ENCODE peak calls at places on chromosomes 4 and X, in nine cellular contexts. One of them, this sample, is unnamed. For H3K4me1, the result is how much of the 10 kb centered on the place peaks cover.

GRCh38 chrX:39777623-39778025 is 320.1 kb downstream of the BCOR start:
- DNase-seq in sigmoid colon: no peak
- DNase-seq in HepG2: no peak
- DNase-seq in A549: no peak
- DNase-seq in IMR-90: no peak
- DNase-seq in heart left ventricle: no peak
- DNase-seq in testis: no peak
- DNase-seq in breast epithelium: no peak
- DNase-seq in body of pancreas: no peak
- DNase-seq in this sample: no peak

GRCh38 chr4:142021181-142021580 is 384.8 kb downstream of the IL15 start:
- DNase-seq in sigmoid colon: no peak
- DNase-seq in HepG2: no peak
- DNase-seq in A549: no peak
- DNase-seq in IMR-90: no peak
- DNase-seq in heart left ventricle: no peak
- DNase-seq in testis: no peak
- DNase-seq in breast epithelium: no peak
- DNase-seq in body of pancreas: no peak
- DNase-seq in this sample: no peak

GRCh38 chr4:111960241-111960667 is 185.0 kb upstream of the FAM241A start:
- DNase-seq in sigmoid colon: no peak
- DNase-seq in HepG2: no peak
- DNase-seq in A549: peak
- DNase-seq in IMR-90: no peak
- DNase-seq in heart left ventricle: no peak
- DNase-seq in testis: no peak
- DNase-seq in breast epithelium: no peak
- DNase-seq in body of pancreas: no peak
- DNase-seq in this sample: no peak

GRCh38 chr4:80253510-80253909 is 13.0 kb upstream of the FGF5 start:
- DNase-seq in sigmoid colon: no peak
- DNase-seq in HepG2: no peak
- DNase-seq in A549: no peak
- DNase-seq in IMR-90: no peak
- DNase-seq in heart left ventricle: no peak
- DNase-seq in testis: no peak
- DNase-seq in breast epithelium: no peak
- DNase-seq in body of pancreas: no peak
- DNase-seq in this sample: no peak

GRCh38 chr4:181018472-181018871 is 1224.7 kb upstream of the TENM3 start:
- DNase-seq in sigmoid colon: no peak
- DNase-seq in HepG2: no peak
- DNase-seq in A549: no peak
- DNase-seq in IMR-90: no peak
- DNase-seq in heart left ventricle: no peak
- DNase-seq in testis: no peak
- DNase-seq in breast epithelium: no peak
- DNase-seq in body of pancreas: no peak
- DNase-seq in this sample: no peak

GRCh38 chr4:40915318-40916217 is 165.8 kb downstream of the NSUN7 start:
- DNase-seq in sigmoid colon: peak
- DNase-seq in HepG2: no peak
- DNase-seq in A549: no peak
- DNase-seq in IMR-90: peak
- DNase-seq in heart left ventricle: no peak
- DNase-seq in testis: no peak
- DNase-seq in breast epithelium: no peak
- DNase-seq in body of pancreas: no peak
- DNase-seq in this sample: no peak

GRCh38 chrX:28576117-28576516 is 11.1 kb upstream of the IL1RAPL1 start:
- DNase-seq in sigmoid colon: no peak
- DNase-seq in HepG2: no peak
- DNase-seq in A549: no peak
- DNase-seq in IMR-90: no peak
- DNase-seq in heart left ventricle: no peak
- DNase-seq in testis: no peak
- DNase-seq in breast epithelium: no peak
- DNase-seq in body of pancreas: no peak
- DNase-seq in this sample: no peak

GRCh38 chrX:283115-283845 is 2.1 kb downstream of the PLCXD1 start:
- DNase-seq in sigmoid colon: peak
- DNase-seq in HepG2: no peak
- DNase-seq in A549: peak
- DNase-seq in IMR-90: peak
- DNase-seq in heart left ventricle: peak
- DNase-seq in testis: peak
- DNase-seq in breast epithelium: peak
- DNase-seq in body of pancreas: peak
- DNase-seq in this sample: peak

GRCh38 chr4:140330311-140330900 is 43.0 kb upstream of the SCOC start:
- DNase-seq in sigmoid colon: no peak
- DNase-seq in HepG2: peak
- DNase-seq in A549: peak
- DNase-seq in IMR-90: peak
- DNase-seq in heart left ventricle: no peak
- DNase-seq in testis: no peak
- DNase-seq in breast epithelium: no peak
- DNase-seq in body of pancreas: no peak
- DNase-seq in this sample: no peak

GRCh38 chr4:150769845-150770244 is 187.9 kb downstream of the MAB21L2 start:
- DNase-seq in sigmoid colon: no peak
- DNase-seq in HepG2: no peak
- DNase-seq in A549: no peak
- DNase-seq in IMR-90: no peak
- DNase-seq in heart left ventricle: no peak
- DNase-seq in testis: no peak
- DNase-seq in breast epithelium: no peak
- DNase-seq in body of pancreas: no peak
- DNase-seq in this sample: no peak

GRCh38 chr4:73609688-73610087 is 10.5 kb downstream of the RASSF6 start:
- DNase-seq in sigmoid colon: no peak
- DNase-seq in HepG2: peak
- DNase-seq in A549: peak
- DNase-seq in IMR-90: peak
- DNase-seq in heart left ventricle: no peak
- DNase-seq in testis: no peak
- DNase-seq in breast epithelium: no peak
- DNase-seq in body of pancreas: no peak
- DNase-seq in this sample: no peak

GRCh38 chr4:121669163-121669550 is 27.6 kb downstream of the ANXA5 start:
- DNase-seq in sigmoid colon: no peak
- DNase-seq in HepG2: no peak
- DNase-seq in A549: no peak
- DNase-seq in IMR-90: peak
- DNase-seq in heart left ventricle: no peak
- DNase-seq in testis: no peak
- DNase-seq in breast epithelium: no peak
- DNase-seq in body of pancreas: no peak
- DNase-seq in this sample: no peak

DNA sequence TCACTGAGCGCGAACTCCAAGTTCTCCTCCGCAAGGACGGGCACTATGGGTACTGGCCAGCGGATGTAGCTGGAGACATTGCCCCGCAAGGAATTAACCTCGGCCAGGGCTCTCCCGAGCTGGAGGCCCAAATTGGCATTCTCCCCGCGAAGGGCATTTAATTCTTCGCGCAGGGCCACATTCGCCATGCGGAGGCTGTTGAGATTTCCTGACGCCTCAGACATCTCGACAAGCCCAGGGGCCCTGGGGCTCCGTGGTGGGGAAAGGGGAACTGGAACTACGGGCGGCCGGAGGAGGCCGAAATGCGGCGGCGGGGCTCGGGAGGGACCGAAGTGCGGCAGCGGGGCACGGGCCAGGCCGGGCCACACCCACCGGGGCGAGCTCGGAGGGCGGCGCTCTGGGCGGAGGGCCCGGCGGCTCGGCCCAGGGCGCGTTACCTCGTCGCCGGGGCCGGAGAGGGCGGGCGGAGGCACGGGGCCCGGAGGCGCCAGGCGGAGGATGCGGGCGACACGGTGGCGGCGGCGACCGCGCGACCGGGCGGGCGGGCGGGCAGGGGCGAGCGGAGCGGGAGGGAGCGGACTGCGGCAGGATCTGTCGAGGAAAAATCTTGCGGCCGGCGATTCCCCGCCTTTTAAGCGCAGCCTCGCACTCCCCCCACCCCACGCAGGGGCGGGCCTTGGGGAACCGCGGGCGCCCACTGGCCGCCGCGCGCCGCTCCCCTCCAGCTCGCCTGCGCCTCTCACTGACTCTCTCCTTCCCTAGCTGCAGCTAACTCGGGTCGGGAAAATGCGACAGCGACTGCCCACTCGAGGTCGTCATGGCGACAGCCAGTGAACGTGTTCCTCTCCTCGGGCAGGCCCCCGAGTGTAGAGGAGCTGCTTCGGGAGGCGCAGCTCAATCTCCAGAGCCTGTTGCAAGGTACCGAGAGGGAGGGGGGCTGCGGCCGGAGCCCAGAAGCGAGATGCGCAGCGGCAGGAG is at the start of gene RTL5:
- DNase-seq in sigmoid colon: peak
- DNase-seq in HepG2: peak
- DNase-seq in A549: peak
- DNase-seq in IMR-90: peak
- DNase-seq in heart left ventricle: peak
- DNase-seq in testis: peak
- DNase-seq in breast epithelium: peak
- DNase-seq in body of pancreas: peak
- DNase-seq in this sample: peak
- TF ChIP-seq POLR2A in sigmoid colon: no peak
- TF ChIP-seq POLR2A in HepG2: no peak
- TF ChIP-seq POLR2A in A549: no peak
- TF ChIP-seq POLR2A in IMR-90: no peak
- TF ChIP-seq POLR2A in heart left ventricle: no peak
- TF ChIP-seq POLR2A in testis: no peak
- TF ChIP-seq POLR2A in breast epithelium: no peak
- TF ChIP-seq POLR2A in body of pancreas: no peak
- TF ChIP-seq POLR2A in this sample: peak

DNA sequence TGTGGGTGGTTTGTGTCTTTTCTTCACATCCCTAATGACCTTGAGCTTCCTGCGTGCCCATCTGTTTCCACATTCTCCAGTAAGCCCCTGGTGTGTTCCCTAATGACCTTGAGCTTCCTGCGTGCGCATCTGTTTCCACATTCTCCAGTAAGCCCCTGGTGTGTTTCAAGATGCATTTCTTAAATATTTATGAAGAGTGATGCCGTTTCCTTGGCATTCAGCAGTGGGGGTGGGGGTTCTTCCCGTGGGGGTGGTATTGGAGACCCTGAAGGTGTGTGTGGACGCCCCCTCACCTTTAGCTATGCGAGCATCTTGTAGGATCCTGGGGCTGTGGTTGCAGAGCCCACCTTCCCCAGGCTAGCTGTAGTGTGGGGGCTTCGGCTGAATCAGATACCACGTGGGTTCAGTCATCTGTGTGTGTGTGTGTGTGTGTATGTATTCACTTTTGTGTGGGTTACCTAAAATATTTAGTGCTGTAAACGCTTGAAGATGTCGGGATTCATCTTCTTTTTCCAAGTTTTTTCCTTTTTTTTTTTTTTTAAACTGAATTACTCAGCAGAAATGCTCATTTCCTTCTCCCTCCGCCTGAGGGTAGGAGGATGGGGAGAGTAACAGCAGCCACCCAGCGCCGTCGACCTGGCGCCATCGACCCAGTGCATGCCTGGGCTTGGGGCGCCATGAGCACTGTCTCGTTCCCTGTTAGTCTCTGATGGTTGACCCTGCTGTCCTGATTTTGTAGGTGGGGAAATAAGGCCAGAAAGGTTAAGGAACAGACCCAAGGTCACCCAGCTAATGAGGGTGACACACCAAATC is 9.9 kb downstream of the NSG1 start:
- DNase-seq in sigmoid colon: no peak
- DNase-seq in HepG2: no peak
- DNase-seq in A549: no peak
- DNase-seq in IMR-90: peak
- DNase-seq in heart left ventricle: no peak
- DNase-seq in testis: no peak
- DNase-seq in breast epithelium: no peak
- DNase-seq in body of pancreas: no peak
- DNase-seq in this sample: no peak
- H3K4me1 ChIP-seq in sigmoid colon: under half
- H3K4me1 ChIP-seq in HepG2: under half
- H3K4me1 ChIP-seq in A549: under half
- H3K4me1 ChIP-seq in IMR-90: under half
- H3K4me1 ChIP-seq in heart left ventricle: under half
- H3K4me1 ChIP-seq in testis: under half
- H3K4me1 ChIP-seq in breast epithelium: under half
- H3K4me1 ChIP-seq in body of pancreas: under half
- H3K4me1 ChIP-seq in this sample: under half

GRCh38 chr4:178781779-178782178 is 1339.5 kb upstream of the AGA start:
- DNase-seq in sigmoid colon: no peak
- DNase-seq in HepG2: no peak
- DNase-seq in A549: no peak
- DNase-seq in IMR-90: no peak
- DNase-seq in heart left ventricle: no peak
- DNase-seq in testis: no peak
- DNase-seq in breast epithelium: no peak
- DNase-seq in body of pancreas: no peak
- DNase-seq in this sample: no peak
- TF ChIP-seq POLR2A in sigmoid colon: no peak
- TF ChIP-seq POLR2A in HepG2: no peak
- TF ChIP-seq POLR2A in A549: no peak
- TF ChIP-seq POLR2A in IMR-90: no peak
- TF ChIP-seq POLR2A in heart left ventricle: no peak
- TF ChIP-seq POLR2A in testis: no peak
- TF ChIP-seq POLR2A in breast epithelium: no peak
- TF ChIP-seq POLR2A in body of pancreas: no peak
- TF ChIP-seq POLR2A in this sample: no peak

GRCh38 chr4:13483142-13484044 is 747 bp downstream of the RAB28 start:
- DNase-seq in sigmoid colon: peak
- DNase-seq in HepG2: peak
- DNase-seq in A549: peak
- DNase-seq in IMR-90: peak
- DNase-seq in heart left ventricle: peak
- DNase-seq in testis: peak
- DNase-seq in breast epithelium: peak
- DNase-seq in body of pancreas: peak
- DNase-seq in this sample: peak

GRCh38 chr4:13476915-13477314 is 7.2 kb downstream of the RAB28 start:
- DNase-seq in sigmoid colon: no peak
- DNase-seq in HepG2: no peak
- DNase-seq in A549: no peak
- DNase-seq in IMR-90: peak
- DNase-seq in heart left ventricle: no peak
- DNase-seq in testis: no peak
- DNase-seq in breast epithelium: no peak
- DNase-seq in body of pancreas: no peak
- DNase-seq in this sample: no peak

GRCh38 chr4:13481569-13481968 is 2.6 kb downstream of the RAB28 start:
- DNase-seq in sigmoid colon: no peak
- DNase-seq in HepG2: no peak
- DNase-seq in A549: peak
- DNase-seq in IMR-90: peak
- DNase-seq in heart left ventricle: no peak
- DNase-seq in testis: no peak
- DNase-seq in breast epithelium: no peak
- DNase-seq in body of pancreas: no peak
- DNase-seq in this sample: no peak

GRCh38 chr4:13476152-13476551 is 8.0 kb downstream of the RAB28 start:
- DNase-seq in sigmoid colon: no peak
- DNase-seq in HepG2: no peak
- DNase-seq in A549: no peak
- DNase-seq in IMR-90: no peak
- DNase-seq in heart left ventricle: no peak
- DNase-seq in testis: no peak
- DNase-seq in breast epithelium: no peak
- DNase-seq in body of pancreas: no peak
- DNase-seq in this sample: no peak

GRCh38 chr4:13478707-13479106 is 5.4 kb downstream of the RAB28 start:
- DNase-seq in sigmoid colon: no peak
- DNase-seq in HepG2: no peak
- DNase-seq in A549: no peak
- DNase-seq in IMR-90: no peak
- DNase-seq in heart left ventricle: no peak
- DNase-seq in testis: no peak
- DNase-seq in breast epithelium: no peak
- DNase-seq in body of pancreas: no peak
- DNase-seq in this sample: no peak
- H3K4me1 ChIP-seq in sigmoid colon: under half
- H3K4me1 ChIP-seq in HepG2: under half
- H3K4me1 ChIP-seq in A549: under half
- H3K4me1 ChIP-seq in IMR-90: under half
- H3K4me1 ChIP-seq in heart left ventricle: under half
- H3K4me1 ChIP-seq in testis: under half
- H3K4me1 ChIP-seq in breast epithelium: under half
- H3K4me1 ChIP-seq in body of pancreas: under half
- H3K4me1 ChIP-seq in this sample: under half

This sample was measured in prostate gland.